ENCODE peak calls at places on chromosomes 11 and 22, in six cellular contexts. I is tibial nerve, A is uterus, U is pancreas, B is transverse colon, W is mesendoderm. J is an unnamed sample.

GRCh38 chr11:132646890-132647289 is 885.4 kb downstream of the OPCML start:
- DNase-seq in I (no peak), U (no peak), A (no peak), W (peak; percentile 73), B (no peak), J (no peak)

GRCh38 chr11:127247261-127247660 is 246.7 kb upstream of the KIRREL3 start:
- DNase-seq in I (no peak), B (no peak), A (no peak), U (no peak), W (peak; percentile 57), J (no peak)

GRCh38 chr11:91158901-91159537 is 936.2 kb upstream of the CHORDC1 start:
- DNase-seq in B (no peak), A (no peak), W (no peak), I (no peak), U (no peak), J (no peak)

GRCh38 chr22:37525073-37525745 is 6.0 kb upstream of the CARD10 start:
- DNase-seq in A (no peak), B (no peak), I (no peak), W (peak; percentile 56), U (no peak), J (no peak)

GRCh38 chr11:129146196-129146595 is 45.9 kb downstream of the ARHGAP32 start:
- DNase-seq in U (no peak), B (no peak), I (no peak), A (no peak), W (no peak), J (no peak)

GRCh38 chr11:111849631-111850030 is 21.8 kb downstream of the ALG9 start:
- DNase-seq in I (no peak), B (no peak), U (no peak), W (no peak), A (no peak), J (no peak)

GRCh38 chr11:6667733-6668374 is 12.2 kb upstream of the DCHS1 start:
- DNase-seq in U (no peak), I (no peak), B (no peak), W (peak; percentile 69), A (no peak), J (no peak)

GRCh38 chr22:47736166-47737034 is 974.0 kb downstream of the TBC1D22A start:
- DNase-seq in B (no peak), A (no peak), U (no peak), W (no peak), I (no peak), J (no peak)

GRCh38 chr11:63614136-63614664 is at the start of gene PLAAT3:
- DNase-seq in W (peak; percentile 78), I (peak; percentile 66), B (peak; percentile 78), U (peak; percentile 76), A (peak; percentile 63), J (peak; percentile 82)

GRCh38 chr11:131763193-131763890 is 392.9 kb downstream of the NTM start:
- DNase-seq in U (no peak), I (no peak), W (no peak), A (no peak), B (no peak), J (no peak)

GRCh38 chr11:13183094-13183825 is 94.3 kb upstream of the BMAL1 start:
- DNase-seq in A (no peak), W (peak; percentile 32), B (no peak), I (no peak), U (no peak), J (no peak)

GRCh38 chr11:69373251-69373635 is 79.3 kb downstream of the MYEOV start:
- DNase-seq in B (no peak), U (no peak), A (no peak), I (no peak), W (no peak), J (no peak)

GRCh38 chr11:12813371-12814225 is 139.4 kb downstream of the TEAD1 start:
- DNase-seq in B (peak; percentile 38), U (no peak), W (no peak), I (no peak), A (peak; percentile 81), J (no peak)

GRCh38 chr11:10858505-10859360 is 880 bp upstream of the ZBED5 start:
- DNase-seq in I (peak; percentile 36), W (peak; percentile 86), A (peak; percentile 63), U (peak; percentile 64), B (peak; percentile 70), J (peak; percentile 64)

GRCh38 chr11:34356576-34356917 is 1.3 kb downstream of the ABTB2 start:
- DNase-seq in W (peak; percentile 54), B (no peak), U (peak; percentile 46), I (no peak), A (peak; percentile 35), J (no peak)

GRCh38 chr11:115054541-115055538 is 376.5 kb downstream of the NXPE2 start:
- DNase-seq in U (no peak), A (no peak), W (peak; percentile 82), B (no peak), I (no peak), J (no peak)

GRCh38 chr11:68008381-68009337 is 1.5 kb upstream of the ALDH3B1 start:
- DNase-seq in A (no peak), B (peak; percentile 73), W (no peak), I (no peak), U (peak; percentile 87), J (peak; percentile 69)

GRCh38 chr22:46012881-46013281 is 35.9 kb upstream of the WNT7B start:
- DNase-seq in U (peak; percentile 65), A (no peak), B (no peak), W (no peak), I (no peak), J (no peak)

GRCh38 chr22:20979243-20979809 is 2.8 kb upstream of the LZTR1 start:
- DNase-seq in U (peak; percentile 76), W (peak; percentile 98), A (peak; percentile 63), B (peak; percentile 81), I (no peak), J (peak; percentile 78)

GRCh38 chr22:27866136-27867091 is 52.6 kb downstream of the PITPNB start:
- DNase-seq in U (no peak), A (peak; percentile 80), B (no peak), I (peak; percentile 45), W (no peak), J (no peak)

GRCh38 chr22:43777204-43777671 is 34.9 kb downstream of the EFCAB6 start:
- DNase-seq in U (no peak), W (peak; percentile 5), B (no peak), I (no peak), A (peak; percentile 24), J (no peak)

GRCh38 chr11:119108151-119108856 is 1.2 kb downstream of the C2CD2L start:
- DNase-seq in I (no peak), A (no peak), U (no peak), B (peak; percentile 64), W (peak; percentile 75), J (peak; percentile 58)

GRCh38 chr11:86888978-86889341 is 66.2 kb downstream of the FZD4 start:
- DNase-seq in B (no peak), I (no peak), A (no peak), W (no peak), U (no peak), J (no peak)

GRCh38 chr22:43900206-43900605 is 8.4 kb upstream of the PNPLA5 start:
- DNase-seq in A (no peak), U (no peak), B (no peak), I (no peak), W (no peak), J (no peak)

GRCh38 chr11:9038537-9038936 is 34.7 kb upstream of the NRIP3 start:
- DNase-seq in A (no peak), B (no peak), W (no peak), I (no peak), U (no peak), J (no peak)

GRCh38 chr11:19279455-19279854 is 38.7 kb upstream of the E2F8 start:
- DNase-seq in U (no peak), A (no peak), B (no peak), I (no peak), W (peak; percentile 87), J (no peak)

GRCh38 chr11:76206327-76207081 is at the start of gene WNT11:
- DNase-seq in W (peak; percentile 56), U (peak; percentile 65), I (no peak), B (peak; percentile 82), A (peak; percentile 55), J (no peak)

DNA sequence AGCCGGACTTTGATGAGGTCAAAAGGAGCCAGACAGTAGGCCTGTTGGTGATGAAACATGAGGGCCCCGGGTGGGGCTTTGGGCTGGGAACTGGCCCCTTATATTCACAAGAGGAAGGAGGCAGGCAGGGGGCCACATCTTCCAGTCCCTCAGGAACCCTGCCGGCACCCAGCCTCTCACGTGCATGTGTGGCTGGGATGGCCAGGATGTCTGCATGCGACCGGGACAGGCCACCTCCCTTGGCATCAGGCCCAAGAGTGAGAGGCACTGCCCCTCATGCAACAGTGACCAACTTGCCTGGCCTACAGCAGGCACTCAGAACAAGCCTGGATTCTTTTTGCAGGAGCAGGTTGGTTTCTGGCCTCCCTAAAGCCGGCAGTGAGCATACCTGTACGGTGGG is 5.4 kb downstream of the SLC25A45 start:
- DNase-seq in B (no peak), W (no peak), I (no peak), A (no peak), U (peak; percentile 53), J (no peak)
- H3K27ac ChIP-seq in B (no peak overlapping the region), W (no peak overlapping the region), I (no peak overlapping the region), A (no peak overlapping the region), U (no peak overlapping the region), J (no peak overlapping the region)

DNA sequence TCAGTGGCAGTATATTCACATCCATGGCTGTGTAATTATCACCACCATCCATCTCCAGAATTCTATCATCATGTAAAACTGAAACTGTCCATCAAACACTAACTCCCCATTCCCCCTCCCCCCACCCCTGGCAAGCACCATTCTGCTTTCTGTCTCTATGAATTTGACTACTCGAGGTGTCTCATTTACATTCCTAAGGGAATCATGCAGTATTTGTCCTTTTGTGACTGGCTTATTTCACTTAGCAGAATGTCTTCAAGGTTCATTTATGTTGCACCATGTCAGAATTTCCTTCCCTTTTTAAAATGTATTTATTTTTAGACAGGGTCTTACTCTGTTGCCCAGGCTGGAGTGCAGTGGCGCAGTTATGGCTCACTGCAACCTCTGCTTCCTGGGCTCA is 20.3 kb downstream of the DERL3 start:
- DNase-seq in I (no peak), A (no peak), W (no peak), U (no peak), B (no peak), J (no peak)
- H3K27ac ChIP-seq in I (no peak overlapping the region), A (no peak overlapping the region), W (no peak overlapping the region), U (no peak overlapping the region), B (no peak overlapping the region), J (no peak overlapping the region)

GRCh38 chr11:126163074-126163700 is 48.3 kb downstream of the RPUSD4 start:
- DNase-seq in U (no peak), W (peak; percentile 43), B (no peak), I (no peak), A (peak; percentile 93), J (no peak)
- H3K27ac ChIP-seq in U (no peak overlapping the region), W (no peak overlapping the region), B (no peak overlapping the region), I (no peak overlapping the region), A (peak overlapping the region; percentile 91), J (no peak overlapping the region)

DNA sequence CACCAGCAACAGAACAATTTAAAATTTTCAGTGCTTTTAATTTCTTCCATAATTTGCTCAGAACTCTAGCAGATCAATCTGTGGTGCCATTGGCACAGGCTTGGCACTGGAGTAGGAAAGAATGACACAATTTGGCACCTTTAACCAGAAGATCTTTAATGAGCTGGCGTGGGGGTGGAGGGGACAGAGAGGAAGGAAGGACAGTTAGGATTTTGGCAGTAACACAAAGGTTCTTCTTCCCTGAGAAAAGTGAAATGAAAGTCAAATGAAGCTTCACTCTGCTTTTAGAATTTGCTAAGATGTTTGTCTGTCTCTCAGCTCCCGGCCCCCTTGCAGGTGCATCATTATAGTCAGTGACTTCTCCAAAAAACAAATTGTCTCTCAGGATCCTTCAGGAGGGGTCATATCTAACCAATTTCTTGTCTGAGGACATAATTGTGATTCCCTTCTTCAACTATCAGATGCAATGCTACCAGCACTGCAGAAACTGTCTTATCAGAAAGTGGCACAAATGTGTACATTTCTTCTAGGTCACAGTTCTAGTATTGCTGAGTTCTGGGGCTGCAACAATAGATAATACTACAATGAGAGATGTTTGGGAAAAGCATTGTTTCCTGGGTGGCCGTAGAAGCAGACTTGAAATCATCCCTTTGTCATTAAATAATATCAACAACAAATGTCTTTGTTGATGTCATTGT is 66.8 kb downstream of the CSTPP1 start:
- DNase-seq in B (no peak), A (no peak), U (no peak), I (no peak), W (no peak), J (no peak)
- H3K27ac ChIP-seq in B (no peak overlapping the region), A (peak overlapping the region; percentile 62), U (no peak overlapping the region), I (no peak overlapping the region), W (no peak overlapping the region), J (no peak overlapping the region)

J was measured in lung.